ENCODE peak calls at places on chromosomes 11 and 22, in four cellular contexts. Q, Y, D and L are unnamed samples.
A peak's percentile ranks its signal among the peaks of the same experiment; 100 is the strongest.

GRCh38 chr22:25736378-25737011 is 5.5 kb upstream of the MYO18B start:
- DNase-seq in Q (no peak), Y (no peak), D (no peak), L (no peak)

GRCh38 chr11:86991341-86991740 is 36.1 kb upstream of the FZD4 start:
- DNase-seq in Q (no peak), Y (no peak), D (no peak), L (no peak)

GRCh38 chr22:28474248-28474647 is 205.4 kb downstream of the TTC28 start:
- DNase-seq in Q (no peak), Y (no peak), D (no peak), L (no peak)

GRCh38 chr11:56889986-56890385 is 98.7 kb upstream of the OR5AK2 start:
- DNase-seq in Q (no peak), Y (no peak), D (no peak), L (no peak)

GRCh38 chr22:22182218-22182989 is 62.2 kb upstream of the VPREB1 start:
- DNase-seq in Q (no peak), Y (no peak), D (no peak), L (no peak)

GRCh38 chr11:132898021-132898420 is 634.3 kb downstream of the OPCML start:
- DNase-seq in Q (no peak), Y (no peak), D (no peak), L (no peak)

GRCh38 chr11:57324154-57324885 is 432 bp downstream of the TNKS1BP1 start:
- DNase-seq in Q (no peak), Y (no peak), D (no peak), L (peak; percentile 57)

GRCh38 chr11:60942970-60943565 is 8.9 kb downstream of the SLC15A3 start:
- DNase-seq in Q (no peak), Y (no peak), D (no peak), L (no peak)

GRCh38 chr22:49971232-49972162 is 10.9 kb downstream of the PIM3 start:
- DNase-seq in Q (no peak), Y (no peak), D (peak; percentile 36), L (peak; percentile 62)

GRCh38 chr11:35622070-35622469 is 3.8 kb downstream of the FJX1 start:
- DNase-seq in Q (no peak), Y (peak; percentile 53), D (no peak), L (no peak)

GRCh38 chr11:45725121-45725520 is 59.7 kb upstream of the CHST1 start:
- DNase-seq in Q (no peak), Y (no peak), D (no peak), L (no peak)

GRCh38 chr11:63609536-63609935 is 4.7 kb downstream of the PLAAT3 start:
- DNase-seq in Q (no peak), Y (no peak), D (no peak), L (no peak)

GRCh38 chr22:27212617-27213177 is 555.3 kb downstream of the MIAT start:
- DNase-seq in Q (peak; percentile 99), Y (peak; percentile 67), D (peak; percentile 79), L (no peak)

GRCh38 chr11:2376751-2377451 is at the start of gene CD81:
- DNase-seq in Q (no peak), Y (no peak), D (no peak), L (peak; percentile 88)

GRCh38 chr11:7654094-7654742 is 19.1 kb downstream of the CYB5R2 start:
- DNase-seq in Q (no peak), Y (no peak), D (no peak), L (no peak)

GRCh38 chr22:19786959-19787848 is 26.6 kb downstream of the TBX1 start:
- DNase-seq in Q (no peak), Y (no peak), D (no peak), L (no peak)

GRCh38 chr11:15159085-15159484 is 44.4 kb downstream of the INSC start:
- DNase-seq in Q (no peak), Y (no peak), D (no peak), L (peak; percentile 24)

GRCh38 chr11:64453466-64453865 is 94.5 kb downstream of the RPS6KA4 start:
- DNase-seq in Q (no peak), Y (no peak), D (no peak), L (no peak)

GRCh38 chr22:18023509-18024275 is 669 bp downstream of the MICAL3 start:
- DNase-seq in Q (no peak), Y (no peak), D (peak; percentile 43), L (peak; percentile 59)

GRCh38 chr11:91587131-91587530 is 637.5 kb upstream of the FAT3 start:
- DNase-seq in Q (no peak), Y (no peak), D (no peak), L (no peak)

GRCh38 chr22:21659864-21660525 is 5.8 kb upstream of the PPIL2 start:
- DNase-seq in Q (no peak), Y (no peak), D (no peak), L (no peak)

GRCh38 chr22:37808294-37808657 is 542 bp downstream of the GCAT start:
- DNase-seq in Q (no peak), Y (no peak), D (no peak), L (no peak)

GRCh38 chr22:50599816-50600454 is 658 bp upstream of the MAPK8IP2 start:
- DNase-seq in Q (no peak), Y (no peak), D (no peak), L (peak; percentile 85)

GRCh38 chr22:19620742-19621371 is 93.4 kb upstream of the SEPTIN5 start:
- DNase-seq in Q (no peak), Y (no peak), D (no peak), L (no peak)

GRCh38 chr11:206516-207212 is 535 bp downstream of the BET1L start:
- DNase-seq in Q (no peak), Y (no peak), D (no peak), L (no peak)

GRCh38 chr11:6233984-6234313 is 487 bp downstream of the FHIP1B start:
- DNase-seq in Q (no peak), Y (no peak), D (no peak), L (no peak)

GRCh38 chr11:9613118-9613829 is 39.8 kb downstream of the WEE1 start:
- DNase-seq in Q (peak; percentile 95), Y (peak; percentile 86), D (peak; percentile 69), L (peak; percentile 87)

GRCh38 chr22:50717709-50718351 is 20.2 kb upstream of the ACR start:
- DNase-seq in Q (no peak), Y (no peak), D (no peak), L (no peak)

GRCh38 chr11:65427691-65428577 is 5.3 kb downstream of the NEAT1 start:
- DNase-seq in Q (no peak), Y (no peak), D (no peak), L (no peak)

GRCh38 chr22:44603774-44604173 is 98.2 kb upstream of the PRR5 start:
- DNase-seq in Q (no peak), Y (no peak), D (no peak), L (no peak)

GRCh38 chr11:115803341-115803740 is 299.1 kb upstream of the CADM1 start:
- DNase-seq in Q (no peak), Y (no peak), D (no peak), L (no peak)

GRCh38 chr11:78961186-78961782 is 386.6 kb upstream of the NARS2 start:
- DNase-seq in Q (no peak), Y (no peak), D (no peak), L (no peak)

GRCh38 chr11:8744423-8744822 is 61.8 kb downstream of the RPL27A start:
- DNase-seq in Q (no peak), Y (no peak), D (no peak), L (no peak)

GRCh38 chr22:45413368-45414211 is at the start of the genes RIBC2 and SMC1B:
- DNase-seq in Q (no peak), Y (peak; percentile 26), D (no peak), L (peak; percentile 94)

GRCh38 chr11:104694259-104695070 is 203.8 kb downstream of the CASP12 start:
- DNase-seq in Q (no peak), Y (peak; percentile 79), D (no peak), L (no peak)

GRCh38 chr22:23036684-23037428 is 33.5 kb upstream of the GNAZ start:
- DNase-seq in Q (peak; percentile 7), Y (no peak), D (no peak), L (no peak)

GRCh38 chr11:45024357-45024756 is 73.7 kb upstream of the TP53I11 start:
- DNase-seq in Q (no peak), Y (no peak), D (no peak), L (no peak)

GRCh38 chr11:74312321-74312720 is 881 bp upstream of the P4HA3 start:
- DNase-seq in Q (no peak), Y (no peak), D (no peak), L (no peak)

DNA sequence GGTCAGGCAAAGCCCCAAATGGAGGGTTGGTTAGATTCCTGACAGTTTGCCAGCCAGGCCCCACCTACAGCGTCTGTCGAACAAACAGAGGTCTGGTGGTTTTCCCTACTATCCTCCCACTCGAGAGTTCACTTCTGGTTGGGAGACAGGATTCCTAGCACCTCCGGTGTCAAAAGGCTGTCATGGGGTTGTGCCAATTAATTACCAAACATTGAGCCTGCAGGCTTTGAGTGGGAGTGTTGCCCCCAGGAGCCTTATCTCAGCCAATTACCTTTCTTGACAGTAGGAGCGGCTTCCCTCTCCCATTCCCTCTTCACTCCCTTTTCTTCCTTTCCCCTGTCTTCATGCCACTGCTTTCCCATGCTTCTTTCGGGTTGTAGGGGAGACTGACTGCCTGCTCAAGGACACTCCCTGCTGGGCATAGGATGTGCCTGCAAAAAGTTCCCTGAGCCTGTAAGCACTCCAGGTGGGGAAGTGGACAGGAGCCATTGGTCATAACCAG is 4.7 kb upstream of the TTC36 start:
- DNase-seq in Q (no peak), Y (no peak), D (no peak), L (no peak)
- TF ChIP-seq CTCF in Q (peak; percentile 53), Y (peak; percentile 60), D (peak; percentile 6), L (peak; percentile 17)

GRCh38 chr11:106585061-106585460 is 433.2 kb downstream of the GUCY1A2 start:
- DNase-seq in Q (peak; percentile 1), Y (no peak), D (no peak), L (no peak)
- TF ChIP-seq CTCF in Q (peak; percentile 40), Y (no peak), D (no peak), L (no peak)

GRCh38 chr11:93128574-93128973 is 69.2 kb downstream of the SLC36A4 start:
- DNase-seq in Q (no peak), Y (no peak), D (no peak), L (no peak)

GRCh38 chr11:93133710-93134109 is 64.1 kb downstream of the SLC36A4 start:
- DNase-seq in Q (peak; percentile 23), Y (no peak), D (no peak), L (no peak)

DNA sequence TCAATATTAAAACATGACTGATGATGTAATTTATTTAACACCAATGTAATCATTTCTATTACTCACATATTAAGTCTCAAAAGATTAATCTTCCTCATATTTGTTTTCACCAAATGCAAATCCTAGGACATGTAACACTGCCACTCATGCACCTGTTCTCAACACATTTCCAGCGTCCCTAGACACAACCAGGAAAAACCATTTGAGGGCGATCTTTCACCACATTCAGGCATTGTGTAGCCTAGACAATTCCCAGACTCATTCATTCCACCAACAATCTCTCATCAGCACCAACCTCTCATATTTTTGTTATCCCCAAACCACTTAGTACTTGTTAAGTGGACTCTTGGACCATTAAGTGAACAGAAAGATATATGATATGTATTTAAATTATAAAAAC is 66.1 kb downstream of the SLC36A4 start:
- DNase-seq in Q (no peak), Y (no peak), D (no peak), L (no peak)
- TF ChIP-seq CTCF in Q (no peak), Y (no peak), D (no peak), L (peak; percentile 12)

DNA sequence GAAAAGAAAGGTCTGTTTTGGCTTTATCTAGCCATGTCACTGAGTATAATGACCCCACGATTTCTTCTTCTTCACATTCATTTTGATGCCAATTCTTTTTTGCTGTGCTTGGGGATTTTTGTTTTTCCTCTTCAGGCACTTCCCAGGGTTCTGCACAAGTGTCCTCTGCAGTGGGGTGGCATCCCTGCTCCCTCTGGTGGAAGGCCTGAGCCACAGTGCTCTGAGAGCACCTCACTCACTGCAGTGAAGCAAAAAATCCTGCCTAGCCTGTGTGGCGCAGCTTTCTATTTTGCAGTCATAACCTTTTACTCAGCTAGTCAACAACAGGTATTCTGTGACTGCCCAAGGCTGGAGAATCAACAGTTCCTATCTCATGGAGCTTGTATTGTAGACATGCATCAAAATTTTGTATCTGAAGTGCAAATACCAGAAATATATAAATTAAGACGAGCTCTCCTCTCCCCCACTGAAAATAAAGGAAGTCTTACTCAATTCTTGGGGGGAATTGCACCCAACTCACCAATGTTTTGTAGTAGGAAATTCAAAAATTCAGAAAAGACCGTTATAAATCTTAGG is 153.3 kb downstream of the NCAM1 start:
- DNase-seq in Q (peak; percentile 5), Y (no peak), D (no peak), L (no peak)
- TF ChIP-seq CTCF in Q (peak; percentile 77), Y (peak; percentile 86), D (peak; percentile 67), L (peak; percentile 40)